ENCODE peak calls at places on chromosome 22, in ten cellular contexts. S is stomach; N is cardiac muscle cell; O is BJ; J is astrocyte of the spinal cord; I is neural progenitor cell; K is lung; X is adrenal gland; T is activated CD8-positive, alpha-beta T cell treated with anti-CD3 and anti-CD28 coated beads for 36 hours; R is bronchial epithelial cell. H is an unnamed sample.
A peak's percentile ranks its signal among the peaks of the same experiment; 100 is the strongest.

GRCh38 chr22:46146329-46146728 is 4.0 kb upstream of the PPARA start:
- DNase-seq in X (no peak), O (no peak), T (no peak), J (no peak), K (no peak), I (no peak), R (no peak), N (no peak), S (no peak), H (no peak)

GRCh38 chr22:41368543-41368817 is 13.3 kb upstream of the TEF start:
- DNase-seq in K (no peak), N (no peak), I (no peak), R (no peak), X (no peak), S (no peak), O (no peak), T (no peak), J (no peak), H (no peak)

GRCh38 chr22:40705918-40706682 is 26.8 kb downstream of the MCHR1 start:
- DNase-seq in T (no peak), N (no peak), S (no peak), I (no peak), J (no peak), K (no peak), R (no peak), O (no peak), X (no peak), H (no peak)

GRCh38 chr22:37484115-37485005 is 1.8 kb downstream of the MFNG start:
- DNase-seq in I (peak; percentile 71), X (peak; percentile 66), N (no peak), T (peak; percentile 90), R (no peak), K (peak; percentile 72), J (no peak), S (peak; percentile 72), O (no peak), H (no peak)

GRCh38 chr22:44534335-44534734 is 36.3 kb upstream of the RTL6 start:
- DNase-seq in X (no peak), J (no peak), I (no peak), K (no peak), O (no peak), T (no peak), N (no peak), S (no peak), R (no peak), H (no peak)

GRCh38 chr22:45240137-45240809 is 421 bp downstream of the KIAA0930 start:
- DNase-seq in R (no peak), S (no peak), K (no peak), O (no peak), T (peak; percentile 58), N (no peak), J (no peak), X (no peak), I (peak; percentile 43), H (no peak)

GRCh38 chr22:26570126-26570525 is 19.8 kb downstream of the TPST2 start:
- DNase-seq in R (no peak), K (no peak), N (no peak), I (no peak), J (no peak), S (no peak), X (no peak), T (no peak), O (no peak), H (no peak)

GRCh38 chr22:42560781-42561180 is 7.0 kb downstream of the SERHL2 start:
- DNase-seq in I (peak; percentile 70), J (peak; percentile 5), R (peak; percentile 6), X (no peak), N (peak; percentile 32), O (no peak), S (no peak), K (no peak), T (peak; percentile 38), H (peak; percentile 23)

GRCh38 chr22:22855617-22856308 is 31.9 kb upstream of the IGLL5 start:
- DNase-seq in T (peak; percentile 68), X (no peak), K (no peak), I (peak; percentile 54), R (no peak), N (no peak), S (no peak), J (no peak), O (no peak), H (peak; percentile 10)

GRCh38 chr22:43631201-43631600 is 180.9 kb downstream of the EFCAB6 start:
- DNase-seq in K (no peak), S (no peak), X (no peak), J (no peak), I (no peak), R (no peak), T (no peak), N (no peak), O (no peak), H (no peak)

GRCh38 chr22:50599816-50600454 is 658 bp upstream of the MAPK8IP2 start:
- DNase-seq in S (peak; percentile 59), K (no peak), N (peak; percentile 82), R (no peak), T (peak; percentile 71), J (no peak), X (peak; percentile 69), O (no peak), I (peak; percentile 88), H (no peak)

GRCh38 chr22:24027389-24027980 is 16.4 kb downstream of the CABIN1 start:
- DNase-seq in K (no peak), N (no peak), X (no peak), T (no peak), R (no peak), S (no peak), I (no peak), J (no peak), O (no peak), H (peak; percentile 16)

GRCh38 chr22:23225724-23226496 is 45.6 kb downstream of the BCR start:
- DNase-seq in I (no peak), R (peak; percentile 87), N (no peak), X (no peak), J (peak; percentile 64), S (peak; percentile 74), K (peak; percentile 68), T (peak; percentile 41), O (no peak), H (peak; percentile 80)

GRCh38 chr22:37440875-37441274 is 13.6 kb upstream of the ELFN2 start:
- DNase-seq in O (no peak), R (no peak), I (no peak), J (no peak), T (no peak), S (no peak), X (no peak), N (no peak), K (no peak), H (no peak)

GRCh38 chr22:45453764-45454163 is 40.3 kb downstream of the RIBC2 start:
- DNase-seq in T (no peak), S (no peak), X (no peak), J (no peak), I (no peak), K (no peak), O (no peak), N (no peak), R (no peak), H (no peak)

GRCh38 chr22:29727248-29727551 is 7.4 kb downstream of the CABP7 start:
- DNase-seq in X (peak; percentile 54), I (peak; percentile 84), S (peak; percentile 47), N (peak; percentile 37), O (no peak), R (no peak), J (no peak), K (no peak), T (peak; percentile 47), H (peak; percentile 49)
- TF ChIP-seq CTCF in X (peak; percentile 35), I (peak; percentile 54), S (peak; percentile 41), N (peak; percentile 39), O (peak; percentile 55), R (peak; percentile 61), J (peak; percentile 54), K (no peak), T (no peak), H (peak; percentile 44)

DNA sequence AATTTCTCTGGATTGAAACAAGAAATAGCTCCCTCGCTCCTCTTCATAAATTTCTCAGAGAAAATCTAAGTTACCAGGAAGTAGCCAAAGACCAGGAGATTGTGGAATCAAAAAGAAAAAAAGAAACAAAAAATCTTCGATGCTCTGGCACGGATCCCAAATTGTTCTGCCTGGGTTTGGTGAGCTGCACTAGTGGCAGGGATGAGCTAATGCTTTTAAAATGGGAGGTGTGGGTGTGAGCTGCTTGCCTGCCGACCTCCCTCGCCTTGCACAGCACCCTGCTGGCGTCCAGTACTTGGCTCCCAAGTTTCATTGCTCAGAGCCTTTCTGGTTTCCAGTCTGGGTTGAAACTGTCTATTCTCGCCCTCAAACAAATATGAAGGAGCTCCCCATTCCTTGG is 2.5 kb downstream of the TIMP3 start:
- DNase-seq in X (no peak), N (no peak), J (peak; percentile 71), I (no peak), R (no peak), K (no peak), T (no peak), O (no peak), S (no peak), H (peak; percentile 74)
- TF ChIP-seq CTCF in X (no peak), N (no peak), J (no peak), I (no peak), R (no peak), K (no peak), T (no peak), O (peak; percentile 9), S (no peak), H (peak; percentile 10)

DNA sequence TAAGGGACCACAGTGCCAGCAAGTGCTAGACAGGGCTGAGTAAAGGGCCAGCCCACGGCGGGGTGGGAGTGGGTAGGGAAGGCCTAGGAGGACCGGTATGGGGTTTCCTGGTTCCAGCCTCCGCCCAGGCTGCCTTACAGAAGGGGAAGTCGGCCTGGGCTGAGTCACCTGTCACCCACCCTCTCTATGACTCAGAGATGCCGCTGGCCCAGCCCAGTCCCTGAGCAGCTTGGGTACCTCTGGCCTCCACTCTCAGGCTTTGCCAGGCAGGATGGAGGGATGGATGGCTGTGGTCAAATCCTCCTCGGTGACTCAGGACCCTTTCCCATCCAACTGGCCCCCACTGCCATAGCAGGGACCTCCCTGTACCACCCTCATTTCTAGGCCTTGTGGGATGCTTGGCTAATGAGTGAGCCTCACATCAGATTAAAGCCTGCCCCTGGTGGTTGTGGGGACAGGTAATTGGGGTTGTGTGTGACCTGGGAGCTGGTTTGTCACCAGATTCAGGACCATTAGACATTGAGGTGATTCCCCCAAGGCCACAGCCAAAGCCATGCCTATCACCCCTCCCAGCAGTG is 13.9 kb downstream of the SLC35E4 start:
- DNase-seq in N (no peak), X (peak; percentile 66), R (peak; percentile 88), S (peak; percentile 78), J (peak; percentile 83), K (peak; percentile 45), O (no peak), T (peak; percentile 94), I (no peak), H (peak; percentile 87)
- TF ChIP-seq CTCF in N (no peak), X (no peak), R (peak; percentile 24), S (no peak), J (peak; percentile 27), K (no peak), O (no peak), T (peak; percentile 59), I (no peak), H (peak; percentile 16)

DNA sequence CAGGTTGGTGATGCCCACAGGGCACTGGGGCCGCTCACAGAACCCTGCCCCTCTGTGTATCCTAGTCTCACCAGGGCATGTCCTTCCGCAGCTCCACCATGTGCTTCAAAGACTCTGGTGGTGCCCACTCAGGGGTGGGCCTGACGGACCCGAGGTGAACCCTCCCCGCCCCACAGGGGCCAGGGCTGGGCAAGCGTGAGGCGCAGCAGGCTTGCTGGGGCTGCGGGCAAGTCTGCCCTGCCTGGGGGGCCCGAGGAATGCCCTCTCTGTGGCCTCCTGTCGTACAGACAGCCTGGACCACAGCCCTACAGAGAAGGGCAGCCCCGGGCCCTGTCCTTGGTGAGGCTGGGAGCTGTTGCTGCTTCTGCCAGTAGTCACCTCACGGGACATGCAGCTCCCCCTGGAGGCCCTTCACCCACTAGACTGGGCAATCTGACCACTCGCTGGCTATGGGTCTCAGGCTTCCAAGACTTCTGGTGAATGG is 40.2 kb downstream of the TBX1 start:
- DNase-seq in J (peak; percentile 26), K (no peak), R (no peak), O (no peak), I (peak; percentile 58), X (no peak), S (no peak), N (peak; percentile 57), T (no peak), H (peak; percentile 43)
- TF ChIP-seq CTCF in J (peak; percentile 57), K (no peak), R (peak; percentile 30), O (peak; percentile 60), I (peak; percentile 50), X (no peak), S (no peak), N (peak; percentile 43), T (no peak), H (peak; percentile 40)

H was measured in fibroblast of mammary gland.